ENCODE peak calls at places on chromosomes 2 and 18, in seven cellular contexts. P is fibroblast of mammary gland, Y is hepatocyte, B is lower lobe of right lung, X is GM23338, A is Peyer's patch, G is breast epithelium. L is an unnamed sample.

GRCh38 chr2:113977660-113978523 is 88.0 kb downstream of the ACTR3 start:
- DNase-seq in P (peak; percentile 58), Y (peak; percentile 68), B (no peak), X (peak; percentile 14), A (no peak), G (peak; percentile 83), L (no peak)

GRCh38 chr18:58640428-58640805 is 11.5 kb upstream of the ALPK2 start:
- DNase-seq in P (no peak), Y (no peak), B (no peak), X (peak; percentile 26), A (no peak), G (no peak), L (no peak)

GRCh38 chr18:6885992-6886823 is 156.7 kb downstream of the ARHGAP28 start:
- DNase-seq in P (peak; percentile 65), Y (peak; percentile 86), B (no peak), X (peak; percentile 77), A (peak; percentile 82), G (no peak), L (no peak)

GRCh38 chr18:48542513-48543181 is 3.8 kb downstream of the CTIF start:
- DNase-seq in P (no peak), Y (peak; percentile 70), B (no peak), X (peak; percentile 50), A (no peak), G (peak; percentile 31), L (no peak)

GRCh38 chr18:27854631-27855030 is 322.3 kb downstream of the CDH2 start:
- DNase-seq in P (no peak), Y (no peak), B (no peak), X (no peak), A (no peak), G (no peak), L (no peak)

GRCh38 chr2:26580151-26580550 is 61.0 kb downstream of the CIB4 start:
- DNase-seq in P (no peak), Y (no peak), B (no peak), X (no peak), A (peak; percentile 27), G (no peak), L (no peak)

GRCh38 chr2:23606968-23607367 is 222.0 kb downstream of the KLHL29 start:
- DNase-seq in P (peak; percentile 85), Y (no peak), B (peak; percentile 25), X (no peak), A (no peak), G (no peak), L (no peak)

GRCh38 chr2:83703598-83703997 is 755.5 kb downstream of the SUCLG1 start:
- DNase-seq in P (no peak), Y (no peak), B (no peak), X (no peak), A (no peak), G (no peak), L (no peak)

GRCh38 chr2:42141687-42142475 is 27.3 kb upstream of the EML4 start:
- DNase-seq in P (peak; percentile 91), Y (peak; percentile 90), B (peak; percentile 61), X (peak; percentile 72), A (peak; percentile 76), G (no peak), L (no peak)

GRCh38 chr18:72995558-72995957 is 127.8 kb upstream of the NETO1 start:
- DNase-seq in P (no peak), Y (no peak), B (no peak), X (no peak), A (no peak), G (no peak), L (no peak)

GRCh38 chr2:85446296-85447221 is 28.0 kb downstream of the SH2D6 start:
- DNase-seq in P (no peak), Y (no peak), B (no peak), X (no peak), A (no peak), G (no peak), L (no peak)

GRCh38 chr18:35610089-35610488 is 28.5 kb downstream of the GALNT1 start:
- DNase-seq in P (no peak), Y (no peak), B (no peak), X (peak; percentile 34), A (no peak), G (no peak), L (no peak)

GRCh38 chr2:101820519-101820918 is 123.0 kb downstream of the MAP4K4 start:
- DNase-seq in P (peak; percentile 86), Y (peak; percentile 63), B (no peak), X (no peak), A (no peak), G (no peak), L (no peak)

GRCh38 chr2:231522418-231523180 is 7.6 kb downstream of the NMUR1 start:
- DNase-seq in P (peak; percentile 76), Y (no peak), B (no peak), X (no peak), A (no peak), G (no peak), L (no peak)

DNA sequence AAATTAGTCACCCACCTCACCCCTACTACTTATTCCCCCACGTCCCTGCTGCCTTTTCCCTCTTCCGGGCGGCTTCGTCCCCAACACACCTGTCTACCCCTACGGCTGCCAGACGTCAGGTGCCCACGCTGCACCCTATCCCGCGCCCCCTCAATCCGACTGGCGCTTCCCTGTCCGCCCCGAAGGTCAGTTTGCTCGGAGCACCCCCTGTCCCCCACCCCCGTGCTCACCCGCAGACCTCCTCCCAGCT is 457 bp downstream of the ACVR1C start:
- DNase-seq in P (no peak), Y (no peak), B (no peak), X (no peak), A (no peak), G (no peak), L (no peak)
- TF ChIP-seq CTCF in P (no peak), Y (no peak), B (no peak), X (no peak), A (no peak), G (no peak), L (no peak)

GRCh38 chr2:32272279-32272678 is 5.4 kb upstream of the YIPF4 start:
- DNase-seq in P (no peak), Y (no peak), B (no peak), X (no peak), A (no peak), G (no peak), L (no peak)
- TF ChIP-seq CTCF in P (no peak), Y (no peak), B (no peak), X (no peak), A (no peak), G (no peak), L (no peak)

GRCh38 chr2:238251986-238252385 is 12.1 kb upstream of the HES6 start:
- DNase-seq in P (no peak), Y (no peak), B (peak; percentile 20), X (no peak), A (no peak), G (no peak), L (peak; percentile 41)
- TF ChIP-seq CTCF in P (no peak), Y (no peak), B (no peak), X (no peak), A (no peak), G (no peak), L (no peak)

GRCh38 chr2:236170678-236171212 is 2.6 kb upstream of the GBX2 start:
- DNase-seq in P (no peak), Y (no peak), B (no peak), X (no peak), A (no peak), G (no peak), L (no peak)
- TF ChIP-seq CTCF in P (no peak), Y (no peak), B (no peak), X (no peak), A (no peak), G (no peak), L (no peak)

GRCh38 chr2:9095226-9095625 is 91.7 kb upstream of the MBOAT2 start:
- DNase-seq in P (no peak), Y (no peak), B (no peak), X (no peak), A (no peak), G (no peak), L (no peak)

GRCh38 chr2:9096761-9097160 is 93.3 kb upstream of the MBOAT2 start:
- DNase-seq in P (no peak), Y (no peak), B (no peak), X (no peak), A (no peak), G (no peak), L (no peak)

GRCh38 chr2:9097239-9097638 is 93.8 kb upstream of the MBOAT2 start:
- DNase-seq in P (no peak), Y (no peak), B (no peak), X (no peak), A (no peak), G (no peak), L (no peak)

GRCh38 chr2:9094117-9094516 is 90.6 kb upstream of the MBOAT2 start:
- DNase-seq in P (no peak), Y (no peak), B (no peak), X (no peak), A (no peak), G (no peak), L (no peak)

DNA sequence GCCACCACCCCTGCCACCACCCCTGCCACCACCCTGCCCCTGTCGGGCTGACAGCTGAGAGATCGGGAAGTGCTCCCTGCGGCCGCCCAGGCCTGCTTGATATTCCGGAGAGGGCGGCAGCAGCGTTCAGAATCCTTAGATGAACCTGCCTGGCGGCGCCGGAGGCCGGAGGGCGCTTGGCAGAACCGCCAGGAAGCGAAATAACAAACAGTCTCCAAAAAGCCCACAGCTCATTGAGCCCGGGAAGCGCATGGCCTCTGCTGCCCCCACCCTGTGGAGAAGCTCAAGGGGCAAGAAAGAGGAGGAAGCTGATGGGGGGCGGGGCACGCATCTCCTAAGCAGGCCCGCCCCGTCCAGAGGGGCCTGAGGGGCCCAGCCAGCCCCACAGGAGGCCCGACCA is 92.2 kb upstream of the MBOAT2 start:
- DNase-seq in P (peak; percentile 43), Y (peak; percentile 39), B (peak; percentile 72), X (peak; percentile 82), A (peak; percentile 55), G (no peak), L (no peak)
- TF ChIP-seq CTCF in P (peak; percentile 19), Y (no peak), B (peak; percentile 40), X (no peak), A (peak; percentile 7), G (no peak), L (no peak)

GRCh38 chr18:68152770-68153169 is 562.1 kb downstream of the TMX3 start:
- DNase-seq in P (no peak), Y (no peak), B (no peak), X (peak; percentile 66), A (no peak), G (no peak), L (no peak)
- TF ChIP-seq CTCF in P (no peak), Y (no peak), B (no peak), X (peak; percentile 55), A (no peak), G (no peak), L (no peak)

L was measured in CD14-positive monocyte.